ENCODE peak calls at places on chromosomes 12 and 14, in five cellular contexts. One of them, this sample, is unnamed.
A peak's percentile ranks its signal among the peaks of the same experiment; 100 is the strongest.

GRCh38 chr12:31323466-31324115 is 2.4 kb downstream of the SINHCAF start:
- DNase-seq in K562: peak; percentile 44
- DNase-seq in GM12878: no peak
- DNase-seq in H1: peak; percentile 67
- DNase-seq in HepG2: no peak
- DNase-seq in this sample: peak; percentile 30

GRCh38 chr12:116610971-116611541 is 51.9 kb downstream of the MAP1LC3B2 start:
- DNase-seq in K562: peak; percentile 54
- DNase-seq in GM12878: no peak
- DNase-seq in H1: no peak
- DNase-seq in HepG2: no peak
- DNase-seq in this sample: no peak

GRCh38 chr14:64654072-64654899 is 49.9 kb upstream of the PLEKHG3 start:
- DNase-seq in K562: no peak
- DNase-seq in GM12878: peak; percentile 27
- DNase-seq in H1: no peak
- DNase-seq in HepG2: peak; percentile 60
- DNase-seq in this sample: peak; percentile 51

GRCh38 chr12:32659908-32660440 is 19.1 kb upstream of the DNM1L start:
- DNase-seq in K562: no peak
- DNase-seq in GM12878: no peak
- DNase-seq in H1: peak; percentile 43
- DNase-seq in HepG2: no peak
- DNase-seq in this sample: no peak

GRCh38 chr12:75722714-75723200 is 211.3 kb upstream of the KRR1 start:
- DNase-seq in K562: peak; percentile 16
- DNase-seq in GM12878: peak; percentile 28
- DNase-seq in H1: no peak
- DNase-seq in HepG2: peak; percentile 67
- DNase-seq in this sample: peak; percentile 83

GRCh38 chr12:98532687-98533304 is 17.4 kb downstream of the TMPO start:
- DNase-seq in K562: peak; percentile 46
- DNase-seq in GM12878: no peak
- DNase-seq in H1: no peak
- DNase-seq in HepG2: peak; percentile 59
- DNase-seq in this sample: peak; percentile 79

GRCh38 chr12:124689585-124689984 is 122.2 kb upstream of the NCOR2 start:
- DNase-seq in K562: no peak
- DNase-seq in GM12878: no peak
- DNase-seq in H1: no peak
- DNase-seq in HepG2: no peak
- DNase-seq in this sample: no peak

GRCh38 chr14:28770061-28770460 is 3.5 kb downstream of the FOXG1 start:
- DNase-seq in K562: no peak
- DNase-seq in GM12878: no peak
- DNase-seq in H1: no peak
- DNase-seq in HepG2: no peak
- DNase-seq in this sample: no peak

GRCh38 chr14:39015964-39016577 is 87.0 kb downstream of the SEC23A start:
- DNase-seq in K562: no peak
- DNase-seq in GM12878: no peak
- DNase-seq in H1: no peak
- DNase-seq in HepG2: no peak
- DNase-seq in this sample: no peak

GRCh38 chr14:103623883-103624482 is 5.0 kb upstream of the KLC1 start:
- DNase-seq in K562: no peak
- DNase-seq in GM12878: no peak
- DNase-seq in H1: no peak
- DNase-seq in HepG2: no peak
- DNase-seq in this sample: no peak

GRCh38 chr12:116172224-116172849 is 105.2 kb downstream of the MED13L start:
- DNase-seq in K562: no peak
- DNase-seq in GM12878: no peak
- DNase-seq in H1: no peak
- DNase-seq in HepG2: no peak
- DNase-seq in this sample: no peak

GRCh38 chr12:75437564-75437963 is 43.0 kb upstream of the GLIPR1 start:
- DNase-seq in K562: no peak
- DNase-seq in GM12878: no peak
- DNase-seq in H1: no peak
- DNase-seq in HepG2: peak; percentile 39
- DNase-seq in this sample: peak; percentile 14

GRCh38 chr12:117890644-117891043 is 78.1 kb downstream of the KSR2 start:
- DNase-seq in K562: no peak
- DNase-seq in GM12878: no peak
- DNase-seq in H1: no peak
- DNase-seq in HepG2: no peak
- DNase-seq in this sample: no peak

GRCh38 chr12:89239534-89239933 is 112.8 kb downstream of the DUSP6 start:
- DNase-seq in K562: no peak
- DNase-seq in GM12878: no peak
- DNase-seq in H1: no peak
- DNase-seq in HepG2: no peak
- DNase-seq in this sample: no peak

GRCh38 chr12:124273630-124274029 is 21.3 kb upstream of the RFLNA start:
- DNase-seq in K562: peak; percentile 85
- DNase-seq in GM12878: peak; percentile 37
- DNase-seq in H1: peak; percentile 66
- DNase-seq in HepG2: peak; percentile 90
- DNase-seq in this sample: peak; percentile 77

GRCh38 chr12:6018265-6018664 is 73.2 kb upstream of the ANO2 start:
- DNase-seq in K562: no peak
- DNase-seq in GM12878: no peak
- DNase-seq in H1: no peak
- DNase-seq in HepG2: no peak
- DNase-seq in this sample: no peak

GRCh38 chr14:78302841-78303240 is 132.7 kb downstream of the NRXN3 start:
- DNase-seq in K562: no peak
- DNase-seq in GM12878: no peak
- DNase-seq in H1: no peak
- DNase-seq in HepG2: no peak
- DNase-seq in this sample: no peak

GRCh38 chr14:24392327-24393098 is 6.3 kb upstream of the NYNRIN start:
- DNase-seq in K562: peak; percentile 35
- DNase-seq in GM12878: no peak
- DNase-seq in H1: no peak
- DNase-seq in HepG2: no peak
- DNase-seq in this sample: peak; percentile 62

GRCh38 chr14:65206448-65207096 is 104.3 kb upstream of the MAX start:
- DNase-seq in K562: no peak
- DNase-seq in GM12878: peak; percentile 88
- DNase-seq in H1: no peak
- DNase-seq in HepG2: no peak
- DNase-seq in this sample: no peak

GRCh38 chr14:61211476-61212262 is 69.5 kb downstream of the TMEM30B start:
- DNase-seq in K562: no peak
- DNase-seq in GM12878: no peak
- DNase-seq in H1: no peak
- DNase-seq in HepG2: no peak
- DNase-seq in this sample: no peak

GRCh38 chr12:101671157-101671791 is 26.2 kb upstream of the CHPT1 start:
- DNase-seq in K562: no peak
- DNase-seq in GM12878: peak; percentile 36
- DNase-seq in H1: no peak
- DNase-seq in HepG2: no peak
- DNase-seq in this sample: no peak

GRCh38 chr14:52950410-52950897 is 396 bp downstream of the FERMT2 start:
- DNase-seq in K562: peak; percentile 4
- DNase-seq in GM12878: no peak
- DNase-seq in H1: peak; percentile 80
- DNase-seq in HepG2: peak; percentile 22
- DNase-seq in this sample: peak; percentile 48

GRCh38 chr14:58533417-58533816 is 104.3 kb upstream of the DACT1 start:
- DNase-seq in K562: no peak
- DNase-seq in GM12878: no peak
- DNase-seq in H1: no peak
- DNase-seq in HepG2: no peak
- DNase-seq in this sample: no peak

GRCh38 chr12:57367121-57367520 is 63.7 kb downstream of the R3HDM2 start:
- DNase-seq in K562: no peak
- DNase-seq in GM12878: no peak
- DNase-seq in H1: no peak
- DNase-seq in HepG2: peak; percentile 39
- DNase-seq in this sample: no peak

GRCh38 chr12:52319097-52319496 is 2.1 kb downstream of the KRT83 start:
- DNase-seq in K562: no peak
- DNase-seq in GM12878: no peak
- DNase-seq in H1: no peak
- DNase-seq in HepG2: no peak
- DNase-seq in this sample: no peak

GRCh38 chr14:78618379-78618778 is 448.2 kb downstream of the NRXN3 start:
- DNase-seq in K562: no peak
- DNase-seq in GM12878: no peak
- DNase-seq in H1: no peak
- DNase-seq in HepG2: no peak
- DNase-seq in this sample: no peak

GRCh38 chr12:69388371-69388770 is 28.8 kb downstream of the YEATS4 start:
- DNase-seq in K562: no peak
- DNase-seq in GM12878: no peak
- DNase-seq in H1: no peak
- DNase-seq in HepG2: peak; percentile 43
- DNase-seq in this sample: peak; percentile 11

GRCh38 chr12:116406529-116406928 is 129.0 kb upstream of the MED13L start:
- DNase-seq in K562: no peak
- DNase-seq in GM12878: no peak
- DNase-seq in H1: peak; percentile 50
- DNase-seq in HepG2: peak; percentile 71
- DNase-seq in this sample: peak; percentile 95

GRCh38 chr12:113932411-113933196 is 33.5 kb downstream of the RBM19 start:
- DNase-seq in K562: peak; percentile 92
- DNase-seq in GM12878: no peak
- DNase-seq in H1: no peak
- DNase-seq in HepG2: peak; percentile 14
- DNase-seq in this sample: no peak
- TF ChIP-seq MAX in K562: no peak
- TF ChIP-seq MAX in GM12878: no peak
- TF ChIP-seq MAX in H1: no peak
- TF ChIP-seq MAX in HepG2: no peak
- TF ChIP-seq MAX in this sample: no peak

GRCh38 chr12:108210001-108210400 is 80.9 kb downstream of the WSCD2 start:
- DNase-seq in K562: no peak
- DNase-seq in GM12878: no peak
- DNase-seq in H1: no peak
- DNase-seq in HepG2: no peak
- DNase-seq in this sample: no peak

GRCh38 chr12:108214046-108214445 is 85.0 kb downstream of the WSCD2 start:
- DNase-seq in K562: no peak
- DNase-seq in GM12878: no peak
- DNase-seq in H1: no peak
- DNase-seq in HepG2: no peak
- DNase-seq in this sample: no peak

GRCh38 chr12:108214486-108214885 is 85.4 kb downstream of the WSCD2 start:
- DNase-seq in K562: peak; percentile 66
- DNase-seq in GM12878: no peak
- DNase-seq in H1: peak; percentile 83
- DNase-seq in HepG2: peak; percentile 3
- DNase-seq in this sample: peak; percentile 22

GRCh38 chr12:108207791-108208730 is 79.0 kb downstream of the WSCD2 start:
- DNase-seq in K562: no peak
- DNase-seq in GM12878: no peak
- DNase-seq in H1: no peak
- DNase-seq in HepG2: no peak
- DNase-seq in this sample: no peak

DNA sequence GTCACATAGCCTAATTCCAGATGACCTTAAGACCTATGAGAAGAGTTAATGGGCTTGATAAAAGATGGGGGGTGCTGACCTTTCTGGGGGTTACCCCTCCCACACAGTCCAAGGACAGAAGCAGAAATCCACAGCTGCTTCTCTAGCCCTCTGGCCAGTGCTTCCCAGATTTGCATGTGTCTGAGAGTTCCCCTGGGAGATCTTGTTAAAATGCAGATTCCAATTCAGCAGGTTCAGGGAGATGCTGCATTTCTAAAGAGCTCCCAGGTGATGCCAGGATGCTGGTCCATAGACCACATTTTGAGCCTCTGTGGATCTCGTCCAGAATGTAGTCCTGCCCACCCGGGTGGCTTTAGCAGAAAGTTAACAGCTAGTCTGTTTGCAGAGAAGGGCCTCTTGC is 82.1 kb downstream of the WSCD2 start:
- DNase-seq in K562: no peak
- DNase-seq in GM12878: no peak
- DNase-seq in H1: no peak
- DNase-seq in HepG2: no peak
- DNase-seq in this sample: no peak
- TF ChIP-seq USF2 in K562: no peak
- TF ChIP-seq USF2 in GM12878: no peak
- TF ChIP-seq USF2 in H1: no peak
- TF ChIP-seq USF2 in HepG2: no peak
- TF ChIP-seq USF2 in this sample: no peak

GRCh38 chr14:56120091-56120632 is 2.0 kb downstream of the PELI2 start:
- DNase-seq in K562: no peak
- DNase-seq in GM12878: no peak
- DNase-seq in H1: no peak
- DNase-seq in HepG2: no peak
- DNase-seq in this sample: no peak
- TF ChIP-seq RFX5 in K562: no peak
- TF ChIP-seq RFX5 in GM12878: no peak
- TF ChIP-seq RFX5 in H1: no peak
- TF ChIP-seq RFX5 in HepG2: no peak
- TF ChIP-seq RFX5 in this sample: no peak

GRCh38 chr14:97416550-97416949 is 619.4 kb downstream of the VRK1 start:
- DNase-seq in K562: no peak
- DNase-seq in GM12878: no peak
- DNase-seq in H1: no peak
- DNase-seq in HepG2: no peak
- DNase-seq in this sample: no peak
- TF ChIP-seq MAX in K562: no peak
- TF ChIP-seq MAX in GM12878: no peak
- TF ChIP-seq MAX in H1: no peak
- TF ChIP-seq MAX in HepG2: no peak
- TF ChIP-seq MAX in this sample: no peak

GRCh38 chr12:122785503-122785902 is 11.1 kb downstream of the CCDC62 start:
- DNase-seq in K562: no peak
- DNase-seq in GM12878: no peak
- DNase-seq in H1: no peak
- DNase-seq in HepG2: no peak
- DNase-seq in this sample: no peak
- TF ChIP-seq USF2 in K562: no peak
- TF ChIP-seq USF2 in GM12878: no peak
- TF ChIP-seq USF2 in H1: no peak
- TF ChIP-seq USF2 in HepG2: no peak
- TF ChIP-seq USF2 in this sample: no peak

DNA sequence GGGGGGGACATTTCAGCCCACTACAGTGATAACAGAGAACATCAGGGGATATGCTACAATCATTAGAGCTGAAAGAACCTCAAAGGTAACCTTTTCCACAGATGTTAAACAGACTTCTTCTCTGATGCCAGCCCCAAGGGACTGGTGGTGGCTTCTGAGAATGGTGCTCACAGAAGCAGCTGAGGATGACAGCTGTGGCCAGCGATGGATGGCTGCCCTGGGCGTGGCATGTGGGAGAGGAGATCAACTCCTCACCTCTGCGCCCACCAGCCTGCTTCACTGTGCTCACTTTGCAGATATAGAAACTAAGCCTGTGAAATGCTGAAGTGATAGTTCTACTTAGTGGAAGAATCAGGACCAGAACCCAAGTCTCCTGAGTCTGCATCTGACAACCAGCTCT is 33.0 kb downstream of the FOXN3 start:
- DNase-seq in K562: no peak
- DNase-seq in GM12878: peak; percentile 92
- DNase-seq in H1: no peak
- DNase-seq in HepG2: no peak
- DNase-seq in this sample: no peak
- TF ChIP-seq RFX5 in K562: no peak
- TF ChIP-seq RFX5 in GM12878: no peak
- TF ChIP-seq RFX5 in H1: no peak
- TF ChIP-seq RFX5 in HepG2: no peak
- TF ChIP-seq RFX5 in this sample: no peak

This sample was measured in A549.